ENCODE peak calls at places on chromosomes 11 and 22, in four cellular contexts. S is transverse colon, F is IMR-90, M is A549. V is an unnamed sample.

GRCh38 chr11:71284525-71285092 is 32.2 kb upstream of the SHANK2 start:
- DNase-seq in S (peak), F (no peak), M (no peak), V (no peak)

GRCh38 chr11:2955896-2956476 is 26.8 kb upstream of the PHLDA2 start:
- DNase-seq in S (no peak), F (peak), M (no peak), V (no peak)

GRCh38 chr22:21947040-21948014 is 5.3 kb downstream of the PPM1F start:
- DNase-seq in S (no peak), F (peak), M (no peak), V (no peak)

GRCh38 chr22:19666663-19667593 is 47.4 kb upstream of the SEPTIN5 start:
- DNase-seq in S (no peak), F (peak), M (no peak), V (no peak)

GRCh38 chr11:44988111-44988510 is 37.4 kb upstream of the TP53I11 start:
- DNase-seq in S (no peak), F (no peak), M (no peak), V (no peak)

GRCh38 chr22:39434721-39435120 is 22.1 kb upstream of the MGAT3 start:
- DNase-seq in S (no peak), F (no peak), M (no peak), V (no peak)

GRCh38 chr22:42743501-42743991 is 22.9 kb upstream of the A4GALT start:
- DNase-seq in S (peak), F (no peak), M (no peak), V (no peak)

GRCh38 chr11:34641981-34642380 is 21.1 kb downstream of the EHF start:
- DNase-seq in S (no peak), F (no peak), M (no peak), V (no peak)

GRCh38 chr11:67050139-67050538 is 6.5 kb upstream of the RHOD start:
- DNase-seq in S (no peak), F (no peak), M (no peak), V (no peak)

GRCh38 chr11:1150095-1150494 is 7.7 kb upstream of the MUC5AC start:
- DNase-seq in S (no peak), F (no peak), M (no peak), V (no peak)

GRCh38 chr22:37197451-37198289 is 9.6 kb upstream of the C1QTNF6 start:
- DNase-seq in S (peak), F (peak), M (peak), V (no peak)

GRCh38 chr22:26777402-26777801 is 120.0 kb downstream of the MIAT start:
- DNase-seq in S (no peak), F (peak), M (no peak), V (no peak)

GRCh38 chr11:34926101-34926830 is 9.8 kb downstream of the PDHX start:
- DNase-seq in S (no peak), F (peak), M (no peak), V (no peak)

GRCh38 chr22:27393371-27393770 is 408.2 kb downstream of the MN1 start:
- DNase-seq in S (no peak), F (no peak), M (no peak), V (no peak)

GRCh38 chr22:28930357-28931007 is 47.1 kb downstream of the ZNRF3 start:
- DNase-seq in S (no peak), F (peak), M (no peak), V (no peak)

GRCh38 chr22:26890870-26891269 is 233.5 kb downstream of the MIAT start:
- DNase-seq in S (no peak), F (no peak), M (no peak), V (no peak)

GRCh38 chr11:3221408-3222002 is 2.9 kb upstream of the MRGPRG start:
- DNase-seq in S (no peak), F (no peak), M (no peak), V (no peak)

GRCh38 chr11:131109256-131109655 is 193.0 kb upstream of the SNX19 start:
- DNase-seq in S (no peak), F (peak), M (no peak), V (no peak)

GRCh38 chr22:28155808-28156207 is 236.8 kb upstream of the PITPNB start:
- DNase-seq in S (no peak), F (no peak), M (no peak), V (no peak)

GRCh38 chr22:24434472-24435322 is 7.3 kb downstream of the ADORA2A start:
- DNase-seq in S (peak), F (no peak), M (no peak), V (peak)

GRCh38 chr11:64900263-64900678 is 16.7 kb downstream of the ATG2A start:
- DNase-seq in S (no peak), F (peak), M (peak), V (no peak)

GRCh38 chr11:107493117-107493516 is 35.5 kb upstream of the CWF19L2 start:
- DNase-seq in S (no peak), F (peak), M (peak), V (no peak)

GRCh38 chr11:118488480-118489109 is 38.7 kb upstream of the TTC36 start:
- DNase-seq in S (peak), F (peak), M (peak), V (peak)

GRCh38 chr11:132472411-132473205 is 1059.7 kb downstream of the OPCML start:
- DNase-seq in S (no peak), F (no peak), M (no peak), V (no peak)

GRCh38 chr11:61009392-61010275 is 38.2 kb downstream of the CD6 start:
- DNase-seq in S (no peak), F (no peak), M (no peak), V (no peak)

GRCh38 chr11:128424867-128425285 is 162.5 kb downstream of the ETS1 start:
- DNase-seq in S (peak), F (peak), M (no peak), V (no peak)

GRCh38 chr22:40560551-40560950 is 76.0 kb downstream of the MRTFA start:
- DNase-seq in S (no peak), F (peak), M (no peak), V (no peak)

GRCh38 chr11:70517996-70518907 is 119.9 kb downstream of the CTTN start:
- DNase-seq in S (no peak), F (peak), M (no peak), V (no peak)

GRCh38 chr11:63906585-63906984 is 10.4 kb downstream of the RCOR2 start:
- DNase-seq in S (peak), F (peak), M (no peak), V (peak)

GRCh38 chr11:79342686-79343085 is 98.1 kb downstream of the TENM4 start:
- DNase-seq in S (no peak), F (no peak), M (no peak), V (no peak)

GRCh38 chr11:87574193-87574592 is 536.5 kb downstream of the TMEM135 start:
- DNase-seq in S (no peak), F (no peak), M (no peak), V (no peak)

GRCh38 chr11:59000007-59000406 is 60.7 kb downstream of the GLYATL1 start:
- DNase-seq in S (no peak), F (no peak), M (no peak), V (no peak)

GRCh38 chr11:11449327-11449726 is 96.3 kb upstream of the CSNK2A3 start:
- DNase-seq in S (no peak), F (no peak), M (no peak), V (no peak)

GRCh38 chr22:19576460-19577421 is 52.5 kb upstream of the CLDN5 start:
- DNase-seq in S (no peak), F (peak), M (no peak), V (no peak)

GRCh38 chr22:42937164-42937854 is 77.6 kb downstream of the PACSIN2 start:
- DNase-seq in S (peak), F (peak), M (peak), V (peak)

GRCh38 chr11:58061813-58062212 is 31.1 kb downstream of the OR6Q1 start:
- DNase-seq in S (no peak), F (peak), M (no peak), V (no peak)

GRCh38 chr11:58927393-58928081 is 11.8 kb upstream of the GLYATL1 start:
- DNase-seq in S (peak), F (peak), M (no peak), V (peak)

GRCh38 chr11:64516226-64516625 is 74.8 kb upstream of the SLC22A12 start:
- DNase-seq in S (no peak), F (no peak), M (no peak), V (no peak)

GRCh38 chr11:12207384-12208150 is 97.2 kb downstream of the MICAL2 start:
- DNase-seq in S (peak), F (peak), M (no peak), V (no peak)

GRCh38 chr22:45246060-45246985 is 5.6 kb upstream of the KIAA0930 start:
- DNase-seq in S (peak), F (peak), M (peak), V (peak)

GRCh38 chr22:45240137-45240809 is 421 bp downstream of the KIAA0930 start:
- DNase-seq in S (peak), F (no peak), M (no peak), V (peak)

GRCh38 chr22:45239378-45240136 is 1.1 kb downstream of the KIAA0930 start:
- DNase-seq in S (no peak), F (no peak), M (no peak), V (no peak)

GRCh38 chr22:45240810-45241631 is at the start of gene KIAA0930:
- DNase-seq in S (peak), F (peak), M (peak), V (peak)

DNA sequence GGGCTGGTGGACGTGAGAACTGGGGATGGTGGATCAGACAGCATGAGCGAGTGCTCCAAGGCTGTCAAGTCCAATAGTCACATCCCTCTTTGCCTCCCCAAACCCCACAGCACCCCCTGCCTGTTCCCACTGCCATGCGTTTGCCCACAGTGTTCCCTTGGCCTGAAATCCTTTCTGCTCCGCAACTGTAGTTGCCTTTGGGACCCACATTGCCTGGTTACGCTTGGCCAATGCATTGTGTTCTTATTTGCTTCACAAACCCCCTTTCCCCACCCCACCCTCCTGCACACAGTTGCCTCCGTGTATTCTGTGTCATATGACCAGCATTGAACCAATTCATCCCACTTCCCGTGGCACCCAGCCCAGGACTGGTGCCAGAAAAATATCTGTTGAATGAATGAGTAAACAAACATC is 2.1 kb upstream of the KIAA0930 start:
- DNase-seq in S (peak), F (no peak), M (no peak), V (no peak)
- TF ChIP-seq CTCF in S (no peak), F (peak), M (no peak), V (no peak)

DNA sequence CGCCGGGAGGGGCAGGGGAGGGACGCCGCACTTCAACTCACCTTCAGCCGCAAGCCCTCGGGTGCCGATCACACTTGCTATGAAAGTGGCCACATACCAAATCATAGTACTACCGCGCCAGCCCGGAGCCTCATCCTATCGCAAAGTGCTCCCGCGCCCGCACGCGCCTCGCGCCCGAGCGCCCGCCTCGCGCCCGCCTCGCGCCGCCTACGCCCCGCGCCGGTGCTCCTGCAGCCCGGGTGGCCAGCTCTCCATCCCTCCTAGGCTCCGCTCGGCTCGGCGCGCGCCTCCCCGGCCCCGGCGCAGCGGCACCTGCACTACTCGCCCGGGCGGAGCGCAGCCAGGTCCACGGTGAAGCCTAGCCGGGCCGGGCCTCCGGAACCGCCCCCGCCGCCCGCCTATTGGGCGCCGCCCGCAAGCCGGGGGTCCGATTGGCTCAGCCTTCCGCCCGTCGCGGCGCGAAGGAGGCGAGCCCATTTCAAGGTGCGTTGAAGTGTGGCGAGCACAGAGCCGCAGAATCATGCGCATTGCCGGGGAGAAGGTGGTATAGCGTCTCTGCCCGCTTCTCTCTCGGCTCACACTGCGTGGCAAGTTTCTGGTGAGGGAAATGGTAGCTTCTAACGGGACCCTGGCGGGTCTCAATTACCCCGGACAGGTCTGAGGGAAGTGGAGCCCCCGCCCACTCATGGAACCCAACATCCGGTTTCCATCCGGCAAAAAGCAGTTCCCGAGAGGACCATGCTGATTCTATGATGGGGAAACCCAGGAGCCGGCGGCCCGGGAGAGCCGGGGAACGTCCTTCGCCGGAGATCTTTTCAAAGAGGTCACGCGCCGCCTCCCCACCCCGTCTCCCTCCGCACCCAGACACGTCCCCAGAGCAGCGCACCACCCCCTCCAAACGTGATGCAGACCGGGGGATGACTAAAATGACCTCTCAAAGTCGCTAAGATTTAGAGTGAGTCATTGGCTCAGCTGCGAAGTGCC is at the start of gene IGSF9B:
- DNase-seq in S (peak), F (peak), M (peak), V (peak)
- TF ChIP-seq POLR2A in S (no peak), F (no peak), M (no peak), V (no peak)

DNA sequence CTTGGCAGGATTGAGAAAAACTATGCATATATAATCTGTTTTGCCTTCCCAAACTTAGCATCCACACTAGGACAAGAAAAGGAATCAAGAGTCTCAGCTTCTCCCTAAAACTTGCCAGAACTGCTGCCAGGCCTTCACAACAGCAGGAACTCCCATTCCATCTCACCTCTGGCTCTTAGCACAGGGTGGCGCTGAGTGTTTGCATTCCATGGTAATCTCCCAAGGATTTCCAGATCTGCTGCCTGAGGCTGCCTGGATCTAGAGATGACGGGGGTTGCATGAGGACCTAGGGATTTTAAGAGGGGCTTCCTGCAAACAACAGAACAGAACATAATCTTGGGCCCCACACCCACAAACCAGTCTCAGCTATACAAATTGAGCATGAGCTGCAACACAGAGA is 87.1 kb upstream of the OPCML start:
- DNase-seq in S (no peak), F (no peak), M (no peak), V (no peak)
- TF ChIP-seq CTCF in S (no peak), F (no peak), M (no peak), V (no peak)

GRCh38 chr22:49953680-49954344 is 6.8 kb upstream of the PIM3 start:
- DNase-seq in S (no peak), F (no peak), M (no peak), V (no peak)

GRCh38 chr22:49953027-49953679 is 7.4 kb upstream of the PIM3 start:
- DNase-seq in S (no peak), F (no peak), M (no peak), V (no peak)

GRCh38 chr22:49955581-49956417 is 4.8 kb upstream of the PIM3 start:
- DNase-seq in S (peak), F (no peak), M (no peak), V (no peak)

GRCh38 chr22:49954991-49955580 is 5.5 kb upstream of the PIM3 start:
- DNase-seq in S (no peak), F (no peak), M (no peak), V (no peak)

DNA sequence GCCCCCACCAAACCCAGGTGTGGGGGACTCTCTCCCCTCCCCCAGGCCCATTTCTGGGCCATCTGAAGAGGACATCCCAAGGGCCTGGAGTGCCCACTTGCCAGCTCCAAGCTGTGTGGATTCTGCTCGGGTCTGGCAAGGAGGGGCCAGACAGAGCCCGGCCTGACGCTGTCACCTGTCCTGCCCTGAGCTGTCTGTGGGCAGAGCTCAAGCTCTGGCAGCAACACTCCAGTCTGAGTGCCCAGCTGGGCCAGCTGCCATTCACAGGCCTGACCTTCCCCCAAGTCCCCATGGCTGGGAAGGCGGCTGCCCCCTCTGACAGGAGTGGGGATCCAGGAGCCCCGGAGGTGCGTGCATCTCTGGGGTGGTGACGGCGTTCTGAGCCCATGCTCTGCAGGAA is 6.2 kb upstream of the PIM3 start:
- DNase-seq in S (no peak), F (no peak), M (no peak), V (no peak)
- TF ChIP-seq POLR2A in S (no peak), F (no peak), M (no peak), V (no peak)

GRCh38 chr11:69440876-69441275 is 40.6 kb upstream of the LINC01488 start:
- DNase-seq in S (no peak), F (no peak), M (no peak), V (no peak)

GRCh38 chr11:69443138-69443967 is 38.1 kb upstream of the LINC01488 start:
- DNase-seq in S (peak), F (peak), M (peak), V (peak)

GRCh38 chr11:69443968-69444364 is 37.5 kb upstream of the LINC01488 start:
- DNase-seq in S (no peak), F (peak), M (no peak), V (no peak)

GRCh38 chr11:69442807-69443137 is 38.7 kb upstream of the LINC01488 start:
- DNase-seq in S (no peak), F (peak), M (no peak), V (peak)

GRCh38 chr11:69442012-69442806 is 39.3 kb upstream of the LINC01488 start:
- DNase-seq in S (no peak), F (no peak), M (no peak), V (no peak)
- TF ChIP-seq CTCF in S (no peak), F (no peak), M (no peak), V (no peak)

DNA sequence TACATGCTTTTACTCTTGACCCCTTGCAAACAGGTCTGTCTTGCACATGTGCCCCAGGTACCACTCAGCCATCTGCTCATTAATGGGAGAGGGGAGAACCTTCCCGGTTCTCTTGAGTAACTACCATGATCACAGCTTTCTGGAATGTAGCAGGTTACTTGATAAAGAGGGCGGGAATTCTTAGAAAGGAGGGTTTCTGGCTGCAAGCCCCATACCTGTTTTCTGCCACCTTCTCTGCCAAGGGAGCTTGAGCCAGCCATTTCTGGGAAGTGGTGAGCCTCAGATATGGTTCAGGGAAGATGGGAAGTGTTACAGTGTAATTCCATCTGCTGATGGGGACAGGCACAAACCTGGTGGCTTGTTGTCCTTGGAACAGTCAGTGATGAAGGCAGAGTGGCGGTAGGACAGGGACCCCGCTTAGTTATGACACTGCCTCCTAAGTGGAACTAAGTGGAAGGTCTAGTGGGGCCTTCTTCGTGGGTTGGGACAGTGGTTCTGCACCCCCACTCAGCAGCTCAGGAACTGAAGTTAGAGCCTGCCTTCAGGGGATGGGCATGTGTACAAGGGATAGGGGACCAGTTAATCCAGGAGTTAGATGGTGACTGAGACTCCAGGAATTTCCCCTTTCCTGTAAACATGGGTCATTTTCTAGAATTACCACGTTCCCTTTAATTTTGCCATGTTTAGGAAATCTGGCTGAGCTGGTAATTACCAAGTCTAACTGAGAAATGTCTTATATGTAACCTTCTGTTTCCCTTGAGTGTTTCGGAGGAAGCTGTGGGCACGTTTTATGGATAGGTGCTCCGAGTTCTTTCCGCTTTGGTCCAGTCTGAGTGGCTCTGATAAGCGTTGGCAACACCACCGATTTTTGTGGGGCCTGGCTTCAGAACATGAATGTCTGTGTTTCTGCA is 35.2 kb downstream of the BCR start:
- DNase-seq in S (no peak), F (peak), M (no peak), V (no peak)
- TF ChIP-seq POLR2A in S (no peak), F (no peak), M (no peak), V (no peak)

GRCh38 chr22:30575859-30576258 is 1.4 kb upstream of the GAL3ST1 start:
- DNase-seq in S (peak), F (no peak), M (no peak), V (no peak)
- TF ChIP-seq CTCF in S (no peak), F (no peak), M (no peak), V (no peak)